ENCODE peak calls at places on chromosomes 13 and 19, in eight cellular contexts. Q, I, U, O, F, G, X and C are unnamed samples.

GRCh38 chr13:107808388-107808787 is 406.9 kb downstream of the LIG4 start:
- DNase-seq in Q (no peak), I (no peak), U (no peak), O (no peak), F (no peak), G (no peak), X (no peak), C (no peak)

GRCh38 chr19:12000152-12000981 is 35.1 kb downstream of the ZNF433 start:
- DNase-seq in Q (peak; percentile 20), I (no peak), U (peak; percentile 25), O (no peak), F (peak; percentile 52), G (no peak), X (peak; percentile 72), C (no peak)

GRCh38 chr19:30788105-30788765 is 416.1 kb downstream of the ZNF536 start:
- DNase-seq in Q (no peak), I (no peak), U (no peak), O (no peak), F (no peak), G (no peak), X (no peak), C (no peak)

GRCh38 chr13:94657167-94657566 is 55.2 kb downstream of the SOX21 start:
- DNase-seq in Q (peak; percentile 31), I (no peak), U (peak; percentile 10), O (no peak), F (peak; percentile 69), G (no peak), X (no peak), C (no peak)

GRCh38 chr13:43894438-43894837 is 14.7 kb downstream of the LACC1 start:
- DNase-seq in Q (no peak), I (no peak), U (no peak), O (no peak), F (no peak), G (no peak), X (no peak), C (no peak)

GRCh38 chr19:55319786-55320185 is 5.4 kb downstream of the TMEM150B start:
- DNase-seq in Q (peak; percentile 27), I (no peak), U (peak; percentile 42), O (no peak), F (peak; percentile 27), G (no peak), X (no peak), C (peak; percentile 72)

GRCh38 chr13:20435616-20436368 is 89.9 kb downstream of the CRYL1 start:
- DNase-seq in Q (no peak), I (no peak), U (no peak), O (no peak), F (no peak), G (no peak), X (no peak), C (no peak)

GRCh38 chr13:48210178-48210577 is 22.8 kb upstream of the ITM2B start:
- DNase-seq in Q (peak; percentile 71), I (no peak), U (peak; percentile 15), O (no peak), F (peak; percentile 90), G (no peak), X (no peak), C (no peak)

GRCh38 chr13:32471187-32471922 is 43.4 kb upstream of the N4BP2L1 start:
- DNase-seq in Q (peak; percentile 9), I (no peak), U (peak; percentile 68), O (no peak), F (peak; percentile 40), G (no peak), X (no peak), C (no peak)

GRCh38 chr13:42405665-42406390 is 133.9 kb downstream of the AKAP11 start:
- DNase-seq in Q (peak; percentile 6), I (peak; percentile 16), U (peak; percentile 81), O (peak; percentile 52), F (peak; percentile 76), G (no peak), X (peak; percentile 59), C (no peak)

GRCh38 chr13:72850959-72851677 is 69.2 kb downstream of the PIBF1 start:
- DNase-seq in Q (no peak), I (no peak), U (no peak), O (no peak), F (no peak), G (no peak), X (no peak), C (no peak)

GRCh38 chr13:64551755-64552154 is 2678.4 kb downstream of the PCDH9 start:
- DNase-seq in Q (peak; percentile 90), I (no peak), U (peak; percentile 53), O (peak; percentile 58), F (peak; percentile 89), G (no peak), X (no peak), C (no peak)

GRCh38 chr13:95191821-95192220 is 109.4 kb downstream of the ABCC4 start:
- DNase-seq in Q (peak; percentile 66), I (peak; percentile 25), U (peak; percentile 79), O (peak; percentile 31), F (peak; percentile 77), G (peak; percentile 6), X (peak; percentile 74), C (peak; percentile 74)

GRCh38 chr19:49684983-49685553 is 4.3 kb upstream of the ADM5 start:
- DNase-seq in Q (no peak), I (no peak), U (no peak), O (no peak), F (no peak), G (no peak), X (no peak), C (no peak)

GRCh38 chr13:97286317-97287046 is 64.3 kb downstream of the MBNL2 start:
- DNase-seq in Q (no peak), I (no peak), U (no peak), O (no peak), F (no peak), G (no peak), X (no peak), C (no peak)

GRCh38 chr13:98571955-98572662 is 4.8 kb downstream of the STK24 start:
- DNase-seq in Q (peak; percentile 87), I (no peak), U (no peak), O (peak; percentile 90), F (peak; percentile 92), G (no peak), X (no peak), C (no peak)

GRCh38 chr19:1133471-1133929 is 29.7 kb downstream of the GPX4 start:
- DNase-seq in Q (no peak), I (peak; percentile 78), U (no peak), O (no peak), F (peak; percentile 28), G (peak; percentile 30), X (peak; percentile 94), C (no peak)

GRCh38 chr19:13985771-13986347 is 20.3 kb downstream of the RFX1 start:
- DNase-seq in Q (no peak), I (no peak), U (no peak), O (no peak), F (no peak), G (no peak), X (no peak), C (no peak)

GRCh38 chr19:49324801-49325491 is at the start of gene SLC6A16:
- DNase-seq in Q (no peak), I (no peak), U (no peak), O (no peak), F (no peak), G (no peak), X (peak; percentile 10), C (no peak)

GRCh38 chr19:18176367-18177310 is 3.0 kb downstream of the IFI30 start:
- DNase-seq in Q (no peak), I (no peak), U (no peak), O (no peak), F (no peak), G (no peak), X (peak; percentile 3), C (no peak)